ENCODE peak calls at places on chromosomes 3 and 15, in nine cellular contexts. T is mammary epithelial cell; M is BJ; O is HAP-1; H is cardiac muscle cell; N is adrenal gland; S is tibial nerve; G is effector memory CD4-positive, alpha-beta T cell; W is stomach. D is an unnamed sample.
A peak's percentile ranks its signal among the peaks of the same experiment; 100 is the strongest.

GRCh38 chr15:83268147-83268546 is 16.3 kb downstream of the BNC1 start:
- DNase-seq in O (no peak), M (no peak), N (no peak), W (no peak), T (no peak), S (no peak), G (no peak), H (no peak), D (no peak)

GRCh38 chr15:63402498-63403253 is 21.0 kb upstream of the CA12 start:
- DNase-seq in N (no peak), T (peak; percentile 24), G (no peak), H (peak; percentile 63), S (no peak), W (no peak), O (no peak), M (no peak), D (no peak)

GRCh38 chr15:66560856-66561525 is 4.8 kb downstream of the LCTL start:
- DNase-seq in T (no peak), G (no peak), N (no peak), S (no peak), W (no peak), M (no peak), O (no peak), H (no peak), D (no peak)

GRCh38 chr3:69930564-69930963 is 69.0 kb upstream of the SAMMSON start:
- DNase-seq in H (no peak), W (no peak), O (no peak), M (no peak), S (no peak), G (no peak), T (no peak), N (no peak), D (no peak)

GRCh38 chr3:100125539-100125938 is 11.2 kb upstream of the FILIP1L start:
- DNase-seq in H (no peak), M (no peak), O (no peak), G (no peak), T (no peak), S (no peak), N (no peak), W (no peak), D (no peak)

GRCh38 chr15:64740361-64741170 is 34.8 kb downstream of the RBPMS2 start:
- DNase-seq in N (peak; percentile 62), S (no peak), O (peak; percentile 55), G (no peak), T (peak; percentile 50), M (no peak), H (peak; percentile 86), W (no peak), D (no peak)

GRCh38 chr3:139620438-139620837 is 57.3 kb downstream of the NMNAT3 start:
- DNase-seq in W (no peak), N (no peak), O (no peak), H (no peak), S (no peak), G (no peak), T (no peak), M (no peak), D (no peak)

GRCh38 chr3:194723846-194724618 is 38.3 kb downstream of the FAM43A start:
- DNase-seq in T (no peak), S (no peak), N (no peak), M (no peak), H (no peak), G (no peak), O (no peak), W (no peak), D (no peak)

GRCh38 chr3:78529601-78530000 is 1238.2 kb downstream of the ROBO1 start:
- DNase-seq in G (no peak), T (peak; percentile 21), W (no peak), S (no peak), N (no peak), O (no peak), H (no peak), M (no peak), D (no peak)

GRCh38 chr3:8979262-8979661 is 16.0 kb upstream of the RAD18 start:
- DNase-seq in S (no peak), G (no peak), T (no peak), O (no peak), M (no peak), H (no peak), W (no peak), N (no peak), D (no peak)

GRCh38 chr3:139588450-139588849 is 48.9 kb upstream of the RBP1 start:
- DNase-seq in M (no peak), G (no peak), W (no peak), N (no peak), T (peak; percentile 36), S (no peak), H (no peak), O (peak; percentile 21), D (no peak)

GRCh38 chr3:49358884-49359225 is 702 bp upstream of the GPX1 start:
- DNase-seq in T (no peak), N (no peak), S (no peak), H (no peak), O (no peak), W (no peak), G (no peak), M (no peak), D (no peak)

GRCh38 chr15:74332611-74333010 is 34.8 kb downstream of the CYP11A1 start:
- DNase-seq in N (no peak), W (no peak), T (no peak), O (no peak), H (no peak), M (no peak), S (no peak), G (no peak), D (no peak)

GRCh38 chr15:74332011-74332410 is 35.4 kb downstream of the CYP11A1 start:
- DNase-seq in S (no peak), H (no peak), G (no peak), W (no peak), T (no peak), O (no peak), N (no peak), M (no peak), D (no peak)

GRCh38 chr15:74334127-74334526 is 33.3 kb downstream of the CYP11A1 start:
- DNase-seq in M (no peak), H (no peak), S (no peak), G (no peak), N (no peak), T (no peak), W (no peak), O (no peak), D (no peak)

GRCh38 chr15:74333662-74334061 is 33.8 kb downstream of the CYP11A1 start:
- DNase-seq in T (peak; percentile 60), W (no peak), O (no peak), M (no peak), G (no peak), H (no peak), S (no peak), N (no peak), D (no peak)

GRCh38 chr15:74333093-74333492 is 34.4 kb downstream of the CYP11A1 start:
- DNase-seq in N (no peak), M (no peak), O (no peak), H (no peak), T (no peak), W (no peak), S (no peak), G (no peak), D (no peak)
- H3K27me3 ChIP-seq in N (no peaks in the 10 kb centered on the region), M (peaks cover 7% of the 10 kb centered on the region), O (no peaks in the 10 kb centered on the region), H (no peaks in the 10 kb centered on the region), T (no peaks in the 10 kb centered on the region), W (no peaks in the 10 kb centered on the region), S (no peaks in the 10 kb centered on the region), G (no peaks in the 10 kb centered on the region), D (no peaks in the 10 kb centered on the region)

GRCh38 chr3:13881536-13882410 is 1.9 kb upstream of the WNT7A start:
- DNase-seq in O (peak; percentile 0), W (no peak), M (no peak), G (no peak), N (peak; percentile 15), S (no peak), H (no peak), T (no peak), D (peak; percentile 39)

GRCh38 chr3:13885704-13886010 is 5.8 kb upstream of the WNT7A start:
- DNase-seq in N (peak; percentile 27), S (no peak), W (no peak), H (no peak), O (peak; percentile 5), T (no peak), M (no peak), G (no peak), D (peak; percentile 29)

GRCh38 chr3:13884851-13885703 is 5.2 kb upstream of the WNT7A start:
- DNase-seq in G (peak; percentile 43), T (peak; percentile 56), W (peak; percentile 68), O (peak; percentile 73), S (no peak), N (peak; percentile 45), H (peak; percentile 17), M (no peak), D (no peak)

GRCh38 chr3:13882876-13883275 is 3.0 kb upstream of the WNT7A start:
- DNase-seq in H (no peak), N (peak; percentile 2), O (no peak), G (no peak), S (no peak), W (no peak), M (no peak), T (no peak), D (no peak)

GRCh38 chr3:13883681-13884080 is 3.8 kb upstream of the WNT7A start:
- DNase-seq in T (no peak), W (no peak), S (no peak), N (peak; percentile 3), H (no peak), G (no peak), O (no peak), M (no peak), D (no peak)
- H3K27me3 ChIP-seq in T (no peaks in the 10 kb centered on the region), W (peaks cover 54% of the 10 kb centered on the region), S (no peaks in the 10 kb centered on the region), N (peaks cover 29% of the 10 kb centered on the region), H (peaks cover 89% of the 10 kb centered on the region), G (no peaks in the 10 kb centered on the region), O (peaks cover 43% of the 10 kb centered on the region), M (peaks cover 29% of the 10 kb centered on the region), D (no peaks in the 10 kb centered on the region)

DNA sequence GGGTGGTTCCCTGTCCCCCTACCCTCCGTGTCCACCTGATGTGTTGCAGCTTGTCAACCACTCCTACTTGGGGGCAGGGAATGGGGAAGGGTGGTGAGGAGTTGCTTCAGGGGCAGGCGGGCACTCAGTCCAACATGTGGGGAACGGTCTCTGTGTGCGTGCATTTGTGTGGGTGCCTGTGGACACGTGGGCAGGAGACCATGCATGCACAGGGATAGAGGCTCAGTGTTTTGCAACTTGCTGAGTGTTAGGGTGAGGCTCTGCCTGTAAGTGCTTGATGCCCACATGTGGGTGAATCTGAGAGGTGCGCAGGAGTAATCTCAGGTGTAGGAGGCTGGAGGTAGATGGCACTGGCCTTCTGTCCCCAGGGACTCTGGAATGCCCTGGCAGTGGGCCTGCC is 24.4 kb upstream of the TMEM115 start:
- DNase-seq in N (no peak), M (no peak), W (no peak), H (no peak), S (no peak), T (peak; percentile 37), G (no peak), O (no peak), D (no peak)
- H3K27me3 ChIP-seq in N (no peaks in the 10 kb centered on the region), M (peaks cover 8% of the 10 kb centered on the region), W (no peaks in the 10 kb centered on the region), H (no peaks in the 10 kb centered on the region), S (no peaks in the 10 kb centered on the region), T (peaks cover 4% of the 10 kb centered on the region), G (no peaks in the 10 kb centered on the region), O (no peaks in the 10 kb centered on the region), D (no peaks in the 10 kb centered on the region)

DNA sequence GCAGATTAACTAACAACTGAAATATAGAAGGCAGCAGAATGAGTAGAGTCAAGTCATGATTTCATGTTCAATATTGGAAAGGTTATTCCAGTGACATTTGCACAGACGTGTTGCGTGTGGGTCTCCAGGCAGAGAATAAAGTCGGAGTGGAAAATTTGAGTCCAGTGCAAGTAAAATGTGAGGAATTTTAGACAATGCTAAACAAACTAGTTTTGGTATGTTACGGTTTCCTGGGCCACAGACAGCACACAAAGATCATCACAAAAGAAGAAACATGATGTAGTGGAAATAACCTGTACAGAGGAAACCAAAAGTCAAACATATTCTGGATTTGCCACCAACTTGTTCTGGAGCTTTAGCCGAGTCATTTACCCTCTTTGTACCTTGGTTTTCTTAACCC is 367 bp downstream of the OR4F6 start:
- DNase-seq in M (no peak), T (no peak), G (no peak), W (no peak), N (no peak), H (no peak), O (no peak), S (no peak), D (no peak)
- H3K27me3 ChIP-seq in M (no peaks in the 10 kb centered on the region), T (no peaks in the 10 kb centered on the region), G (no peaks in the 10 kb centered on the region), W (peaks cover 9% of the 10 kb centered on the region), N (no peaks in the 10 kb centered on the region), H (no peaks in the 10 kb centered on the region), O (peaks cover 10% of the 10 kb centered on the region), S (no peaks in the 10 kb centered on the region), D (no peaks in the 10 kb centered on the region)